ENCODE peak calls at places on chromosomes 11 and 22, in seven cellular contexts. I is pancreas, X is tibial artery, J is NT2/D1, F is OCI-LY7, D is fibroblast of lung, U is A549. W is an unnamed sample. For H3K4me1, the result is how much of the 10 kb centered on the place peaks cover.

GRCh38 chr11:118415739-118416068 is 14.3 kb downstream of the ATP5MG start:
- DNase-seq in I (peak), X (peak), J (peak), F (no peak), D (peak), U (peak), W (peak)

GRCh38 chr11:94799726-94800125 is 31.6 kb downstream of the AMOTL1 start:
- DNase-seq in I (no peak), X (no peak), J (no peak), F (no peak), D (no peak), U (no peak), W (no peak)

GRCh38 chr11:75668508-75669297 is at the start of gene MAP6:
- DNase-seq in I (no peak), X (no peak), J (peak), F (no peak), D (peak), U (peak), W (peak)

GRCh38 chr11:3781423-3781822 is 15.9 kb downstream of the NUP98 start:
- DNase-seq in I (no peak), X (no peak), J (no peak), F (no peak), D (peak), U (no peak), W (no peak)

GRCh38 chr11:110094298-110095073 is 1.3 kb downstream of the ZC3H12C start:
- DNase-seq in I (no peak), X (no peak), J (no peak), F (no peak), D (no peak), U (no peak), W (no peak)

GRCh38 chr11:111702623-111703022 is 63.6 kb downstream of the PPP2R1B start:
- DNase-seq in I (no peak), X (no peak), J (no peak), F (no peak), D (no peak), U (no peak), W (no peak)

GRCh38 chr11:119537641-119538253 is 114.8 kb upstream of the THY1 start:
- DNase-seq in I (no peak), X (no peak), J (no peak), F (no peak), D (no peak), U (no peak), W (no peak)

GRCh38 chr11:118448294-118448693 is 12.0 kb downstream of the KMT2A start:
- DNase-seq in I (no peak), X (no peak), J (no peak), F (no peak), D (peak), U (no peak), W (no peak)

GRCh38 chr11:115423728-115424459 is 80.3 kb downstream of the CADM1 start:
- DNase-seq in I (no peak), X (no peak), J (no peak), F (no peak), D (no peak), U (no peak), W (no peak)

GRCh38 chr11:77109236-77110019 is 6.8 kb downstream of the OMP start:
- DNase-seq in I (no peak), X (peak), J (no peak), F (no peak), D (peak), U (no peak), W (no peak)

GRCh38 chr11:62611705-62612365 is 740 bp downstream of the EML3 start:
- DNase-seq in I (no peak), X (peak), J (no peak), F (peak), D (peak), U (peak), W (peak)

GRCh38 chr11:120547871-120548681 is 36.5 kb downstream of the GRIK4 start:
- DNase-seq in I (peak), X (peak), J (no peak), F (no peak), D (peak), U (peak), W (peak)

GRCh38 chr22:24106385-24107381 is 74.6 kb upstream of the SUSD2 start:
- DNase-seq in I (no peak), X (no peak), J (no peak), F (peak), D (no peak), U (no peak), W (no peak)

GRCh38 chr22:36671398-36671797 is 32.2 kb downstream of the CACNG2 start:
- DNase-seq in I (no peak), X (no peak), J (no peak), F (no peak), D (no peak), U (no peak), W (no peak)

GRCh38 chr22:20206709-20207215 is 55.9 kb upstream of the CCDC188 start:
- DNase-seq in I (no peak), X (no peak), J (no peak), F (peak), D (no peak), U (no peak), W (no peak)

GRCh38 chr11:27215471-27216267 is 147.3 kb downstream of the CCDC34 start:
- DNase-seq in I (peak), X (no peak), J (no peak), F (no peak), D (peak), U (no peak), W (no peak)

GRCh38 chr11:107928767-107929507 is 689 bp downstream of the RAB39A start:
- DNase-seq in I (peak), X (no peak), J (no peak), F (peak), D (no peak), U (no peak), W (peak)

GRCh38 chr22:36258750-36259619 is 6.1 kb downstream of the APOL1 start:
- DNase-seq in I (no peak), X (no peak), J (no peak), F (peak), D (peak), U (no peak), W (no peak)

GRCh38 chr11:30984827-30985226 is 384.7 kb downstream of the DCDC1 start:
- DNase-seq in I (no peak), X (no peak), J (no peak), F (no peak), D (peak), U (no peak), W (no peak)

GRCh38 chr11:125207866-125208425 is 43.4 kb downstream of the PKNOX2 start:
- DNase-seq in I (no peak), X (no peak), J (no peak), F (no peak), D (peak), U (no peak), W (no peak)

GRCh38 chr11:79265756-79266322 is 175.0 kb downstream of the TENM4 start:
- DNase-seq in I (no peak), X (no peak), J (no peak), F (no peak), D (no peak), U (no peak), W (no peak)

GRCh38 chr11:44402466-44403075 is 92.6 kb upstream of the ALX4 start:
- DNase-seq in I (no peak), X (no peak), J (no peak), F (no peak), D (no peak), U (no peak), W (no peak)

GRCh38 chr11:35525501-35526175 is at the start of gene PAMR1:
- DNase-seq in I (peak), X (peak), J (no peak), F (no peak), D (peak), U (no peak), W (peak)

GRCh38 chr11:48134221-48134922 is 82.2 kb upstream of the OR4B1 start:
- DNase-seq in I (no peak), X (no peak), J (no peak), F (no peak), D (no peak), U (no peak), W (peak)

GRCh38 chr11:548700-549603 is 11.6 kb downstream of the LMNTD2 start:
- DNase-seq in I (no peak), X (no peak), J (no peak), F (peak), D (peak), U (no peak), W (no peak)

GRCh38 chr22:22704156-22704946 is 59.9 kb downstream of the GGTLC2 start:
- DNase-seq in I (no peak), X (no peak), J (no peak), F (peak), D (no peak), U (no peak), W (no peak)

GRCh38 chr11:74687237-74688005 is 43.8 kb downstream of the CHRDL2 start:
- DNase-seq in I (no peak), X (no peak), J (no peak), F (no peak), D (peak), U (no peak), W (peak)

GRCh38 chr11:45031912-45032519 is 81.3 kb upstream of the TP53I11 start:
- DNase-seq in I (no peak), X (no peak), J (no peak), F (peak), D (no peak), U (no peak), W (no peak)

GRCh38 chr11:102287963-102288744 is 29.1 kb upstream of the BIRC3 start:
- DNase-seq in I (no peak), X (no peak), J (peak), F (peak), D (peak), U (peak), W (peak)

GRCh38 chr11:132452616-132453015 is 1079.7 kb downstream of the OPCML start:
- DNase-seq in I (no peak), X (no peak), J (no peak), F (no peak), D (peak), U (no peak), W (no peak)

GRCh38 chr11:8728566-8728965 is 46.0 kb downstream of the RPL27A start:
- DNase-seq in I (no peak), X (no peak), J (no peak), F (no peak), D (peak), U (no peak), W (no peak)

GRCh38 chr11:59857444-59858434 is 8.5 kb downstream of the TCN1 start:
- DNase-seq in I (no peak), X (no peak), J (no peak), F (no peak), D (peak), U (peak), W (no peak)

GRCh38 chr11:103608566-103608965 is 427.9 kb upstream of the DDI1 start:
- DNase-seq in I (no peak), X (no peak), J (no peak), F (no peak), D (peak), U (no peak), W (no peak)

GRCh38 chr11:17012712-17013547 is 1.3 kb downstream of the PLEKHA7 start:
- DNase-seq in I (peak), X (peak), J (no peak), F (no peak), D (peak), U (peak), W (peak)

GRCh38 chr11:66002648-66003225 is 434 bp downstream of the BANF1 start:
- DNase-seq in I (peak), X (peak), J (no peak), F (no peak), D (peak), U (peak), W (no peak)

GRCh38 chr11:76604652-76605241 is 65.8 kb downstream of the LRRC32 start:
- DNase-seq in I (peak), X (peak), J (no peak), F (no peak), D (peak), U (no peak), W (no peak)

GRCh38 chr11:62954478-62954877 is 30.3 kb downstream of the SLC22A6 start:
- DNase-seq in I (no peak), X (no peak), J (no peak), F (no peak), D (no peak), U (no peak), W (no peak)

GRCh38 chr11:113690619-113691569 is 15.2 kb downstream of the TMPRSS5 start:
- DNase-seq in I (no peak), X (no peak), J (no peak), F (peak), D (peak), U (peak), W (no peak)

GRCh38 chr11:9943346-9944110 is 279.7 kb downstream of the SWAP70 start:
- DNase-seq in I (no peak), X (no peak), J (no peak), F (no peak), D (peak), U (no peak), W (no peak)

GRCh38 chr11:118238397-118238796 is 13.6 kb upstream of the JAML start:
- DNase-seq in I (no peak), X (no peak), J (no peak), F (no peak), D (no peak), U (no peak), W (no peak)

GRCh38 chr22:46061431-46062231 is 84.7 kb upstream of the WNT7B start:
- DNase-seq in I (no peak), X (peak), J (no peak), F (no peak), D (no peak), U (no peak), W (no peak)

GRCh38 chr22:46062971-46063631 is 86.1 kb upstream of the WNT7B start:
- DNase-seq in I (no peak), X (peak), J (no peak), F (no peak), D (peak), U (no peak), W (no peak)

GRCh38 chr22:46061124-46061410 is 84.1 kb upstream of the WNT7B start:
- DNase-seq in I (no peak), X (no peak), J (no peak), F (no peak), D (no peak), U (no peak), W (no peak)

GRCh38 chr22:46063861-46064235 is 86.5 kb upstream of the PPARA start:
- DNase-seq in I (peak), X (peak), J (no peak), F (no peak), D (peak), U (no peak), W (no peak)

DNA sequence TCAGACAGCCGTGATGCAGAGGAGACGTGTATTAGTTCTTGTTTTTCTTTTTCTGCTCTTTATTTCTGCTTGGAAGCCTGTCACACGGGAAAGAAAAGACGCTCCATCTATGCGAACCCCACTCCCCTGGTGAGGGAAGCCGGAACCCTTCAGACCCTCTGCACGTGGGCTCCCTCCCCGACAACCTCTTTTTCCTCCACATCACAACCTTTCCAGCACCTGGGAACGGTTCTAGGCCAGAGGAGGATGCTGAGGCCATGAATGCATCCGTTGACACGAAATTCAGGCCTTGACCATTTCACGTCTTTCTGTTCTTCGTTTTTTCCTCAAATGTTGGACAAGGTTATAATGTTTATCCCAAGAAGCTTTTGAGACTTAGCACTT is 85.3 kb upstream of the WNT7B start:
- DNase-seq in I (no peak), X (no peak), J (no peak), F (no peak), D (peak), U (no peak), W (no peak)
- H3K4me1 ChIP-seq in I (half or more), X (half or more), J (under half), F (under half), D (under half), U (under half), W (half or more)

GRCh38 chr11:70437111-70437784 is 38.9 kb downstream of the CTTN start:
- DNase-seq in I (no peak), X (no peak), J (no peak), F (peak), D (no peak), U (no peak), W (no peak)
- H3K4me1 ChIP-seq in I (under half), X (under half), J (under half), F (under half), D (under half), U (under half), W (under half)

DNA sequence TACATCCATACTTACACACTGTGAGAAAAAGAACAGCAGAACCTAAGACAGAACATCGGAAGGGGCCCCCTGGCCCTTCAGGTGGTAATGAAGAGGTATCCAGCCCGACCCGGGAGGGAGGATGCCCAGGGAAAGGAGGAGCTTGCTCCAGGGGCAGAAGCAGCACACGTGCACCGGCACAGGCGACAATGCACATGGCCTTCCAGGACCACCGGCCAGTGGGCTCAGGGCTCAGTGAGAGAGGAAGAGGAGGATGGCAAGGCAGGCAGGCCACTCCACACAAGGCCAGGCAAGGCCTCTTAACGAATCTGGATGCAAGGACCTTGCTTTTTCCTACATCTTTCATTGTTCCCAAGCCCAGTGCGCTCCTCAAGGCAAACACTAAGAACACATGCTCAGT is 52.6 kb downstream of the MICAL3 start:
- DNase-seq in I (no peak), X (no peak), J (no peak), F (no peak), D (no peak), U (no peak), W (no peak)
- H3K4me1 ChIP-seq in I (under half), X (half or more), J (under half), F (under half), D (under half), U (half or more), W (under half)

DNA sequence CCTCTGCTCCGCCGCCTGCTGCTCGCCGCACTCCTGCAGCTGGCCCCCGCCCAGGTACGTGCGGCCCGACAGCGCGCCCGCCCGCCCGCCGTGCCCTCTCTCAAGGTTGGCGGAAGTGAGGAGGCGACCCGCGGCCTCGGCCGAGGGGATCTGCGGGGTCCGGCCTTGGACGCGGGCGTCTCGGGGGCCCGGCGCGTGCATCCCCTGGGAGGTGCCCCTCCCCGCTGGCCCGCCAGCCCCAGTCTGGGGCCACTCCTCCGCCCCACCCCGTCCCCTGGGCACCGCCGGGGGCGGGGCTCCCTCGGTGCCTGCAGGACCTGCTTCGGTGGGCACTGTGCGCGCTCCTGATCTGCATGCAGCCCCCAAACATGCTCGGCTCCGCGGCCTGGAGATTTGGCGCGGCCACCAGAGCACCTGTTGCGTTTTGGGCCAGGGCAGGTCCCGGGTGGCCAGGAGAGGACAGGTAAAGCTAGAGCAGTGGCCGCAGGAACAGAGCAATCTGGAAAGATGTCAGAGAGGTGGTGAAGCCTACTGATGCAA is 526 bp downstream of the VEGFB start:
- DNase-seq in I (peak), X (peak), J (no peak), F (peak), D (no peak), U (no peak), W (peak)
- H3K4me1 ChIP-seq in I (under half), X (under half), J (under half), F (half or more), D (under half), U (under half), W (under half)

GRCh38 chr22:26554956-26555355 is 35.0 kb downstream of the TPST2 start:
- DNase-seq in I (no peak), X (no peak), J (peak), F (peak), D (no peak), U (no peak), W (peak)
- H3K4me1 ChIP-seq in I (half or more), X (under half), J (under half), F (under half), D (under half), U (under half), W (under half)

W was measured in HAP-1.